ENCODE peak calls at places on chromosome 12, in five cellular contexts. One of them, this sample, is unnamed.

GRCh38 chr12:79871621-79872020 is 63.3 kb downstream of the PPP1R12A start:
- DNase-seq in H1: no peak
- DNase-seq in H9: no peak
- DNase-seq in trophoblast cell: no peak
- DNase-seq in neuronal stem cell: no peak
- DNase-seq in this sample: no peak

GRCh38 chr12:46572644-46573630 is 200.4 kb upstream of the SLC38A2 start:
- DNase-seq in neuronal stem cell: no peak
- DNase-seq in H9: no peak
- DNase-seq in H1: no peak
- DNase-seq in trophoblast cell: no peak
- DNase-seq in this sample: no peak

GRCh38 chr12:55142896-55143870 is 17.0 kb downstream of the OR9K2 start:
- DNase-seq in trophoblast cell: peak
- DNase-seq in neuronal stem cell: peak
- DNase-seq in H9: peak
- DNase-seq in H1: peak
- DNase-seq in this sample: peak

GRCh38 chr12:16347391-16348298 is at the start of gene MGST1:
- DNase-seq in H1: peak
- DNase-seq in neuronal stem cell: peak
- DNase-seq in H9: peak
- DNase-seq in trophoblast cell: no peak
- DNase-seq in this sample: peak

GRCh38 chr12:62720661-62721330 is 214.2 kb downstream of the PPM1H start:
- DNase-seq in neuronal stem cell: no peak
- DNase-seq in trophoblast cell: no peak
- DNase-seq in H9: no peak
- DNase-seq in H1: no peak
- DNase-seq in this sample: peak

GRCh38 chr12:5565933-5566632 is 134.2 kb downstream of the NTF3 start:
- DNase-seq in trophoblast cell: peak
- DNase-seq in H1: peak
- DNase-seq in neuronal stem cell: no peak
- DNase-seq in H9: peak
- DNase-seq in this sample: no peak

GRCh38 chr12:43736921-43737440 is 21.6 kb downstream of the PUS7L start:
- DNase-seq in H1: no peak
- DNase-seq in neuronal stem cell: no peak
- DNase-seq in trophoblast cell: no peak
- DNase-seq in H9: no peak
- DNase-seq in this sample: no peak

GRCh38 chr12:132886529-132887477 is 602 bp downstream of the CHFR start:
- DNase-seq in neuronal stem cell: no peak
- DNase-seq in H9: no peak
- DNase-seq in trophoblast cell: peak
- DNase-seq in H1: no peak
- DNase-seq in this sample: peak

GRCh38 chr12:14460212-14460841 is 94.8 kb downstream of the ATF7IP start:
- DNase-seq in neuronal stem cell: no peak
- DNase-seq in H9: no peak
- DNase-seq in trophoblast cell: no peak
- DNase-seq in H1: no peak
- DNase-seq in this sample: no peak

GRCh38 chr12:51980051-51980808 is 26.5 kb upstream of the TAMALIN start:
- DNase-seq in trophoblast cell: peak
- DNase-seq in H1: peak
- DNase-seq in H9: peak
- DNase-seq in neuronal stem cell: peak
- DNase-seq in this sample: peak

GRCh38 chr12:100267603-100268281 is 765 bp downstream of the SCYL2 start:
- DNase-seq in neuronal stem cell: peak
- DNase-seq in trophoblast cell: peak
- DNase-seq in H9: no peak
- DNase-seq in H1: peak
- DNase-seq in this sample: peak

GRCh38 chr12:3110579-3110978 is 33.4 kb downstream of the TSPAN9 start:
- DNase-seq in H1: no peak
- DNase-seq in neuronal stem cell: no peak
- DNase-seq in H9: no peak
- DNase-seq in trophoblast cell: no peak
- DNase-seq in this sample: no peak

GRCh38 chr12:3172124-3173007 is 95.2 kb downstream of the TSPAN9 start:
- DNase-seq in neuronal stem cell: no peak
- DNase-seq in H9: no peak
- DNase-seq in trophoblast cell: no peak
- DNase-seq in H1: no peak
- DNase-seq in this sample: no peak

GRCh38 chr12:90572778-90573177 is 382.2 kb downstream of the CCER1 start:
- DNase-seq in trophoblast cell: no peak
- DNase-seq in H9: no peak
- DNase-seq in neuronal stem cell: no peak
- DNase-seq in H1: no peak
- DNase-seq in this sample: no peak

GRCh38 chr12:118549506-118550109 is 173.3 kb downstream of the SUDS3 start:
- DNase-seq in H1: no peak
- DNase-seq in H9: no peak
- DNase-seq in neuronal stem cell: no peak
- DNase-seq in trophoblast cell: no peak
- DNase-seq in this sample: no peak

GRCh38 chr12:48771588-48772112 is 17.2 kb downstream of the ADCY6 start:
- DNase-seq in trophoblast cell: no peak
- DNase-seq in neuronal stem cell: no peak
- DNase-seq in H9: no peak
- DNase-seq in H1: no peak
- DNase-seq in this sample: no peak

GRCh38 chr12:42761601-42762350 is 172.2 kb upstream of the PRICKLE1 start:
- DNase-seq in H9: no peak
- DNase-seq in neuronal stem cell: no peak
- DNase-seq in H1: no peak
- DNase-seq in trophoblast cell: no peak
- DNase-seq in this sample: no peak

DNA sequence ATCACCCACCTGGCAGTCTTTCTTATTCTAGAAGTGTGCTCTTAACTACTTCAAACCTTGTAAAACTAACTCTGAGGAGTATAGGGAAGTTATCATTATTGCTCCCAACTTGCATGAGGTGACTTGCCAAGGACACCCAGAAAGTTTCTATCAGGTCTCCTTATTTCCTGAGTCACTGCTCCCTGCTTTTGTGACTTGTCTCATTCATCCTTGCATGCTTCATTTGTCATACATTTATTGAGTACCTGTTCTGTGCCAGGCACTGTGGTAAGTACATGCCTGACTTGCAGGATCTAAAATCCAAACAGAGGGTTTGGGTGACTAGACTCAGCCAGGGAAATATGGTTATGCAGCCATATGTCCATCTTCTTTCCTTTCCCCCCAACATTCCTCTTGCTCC is 25.5 kb downstream of the CFAP251 start:
- DNase-seq in neuronal stem cell: no peak
- DNase-seq in H1: no peak
- DNase-seq in trophoblast cell: no peak
- DNase-seq in H9: no peak
- DNase-seq in this sample: no peak
- H2BK12ac ChIP-seq in neuronal stem cell: no peak
- H2BK12ac ChIP-seq in H1: no peak
- H2BK12ac ChIP-seq in trophoblast cell: no peak
- H2BK12ac ChIP-seq in H9: no peak
- H2BK12ac ChIP-seq in this sample: no peak

DNA sequence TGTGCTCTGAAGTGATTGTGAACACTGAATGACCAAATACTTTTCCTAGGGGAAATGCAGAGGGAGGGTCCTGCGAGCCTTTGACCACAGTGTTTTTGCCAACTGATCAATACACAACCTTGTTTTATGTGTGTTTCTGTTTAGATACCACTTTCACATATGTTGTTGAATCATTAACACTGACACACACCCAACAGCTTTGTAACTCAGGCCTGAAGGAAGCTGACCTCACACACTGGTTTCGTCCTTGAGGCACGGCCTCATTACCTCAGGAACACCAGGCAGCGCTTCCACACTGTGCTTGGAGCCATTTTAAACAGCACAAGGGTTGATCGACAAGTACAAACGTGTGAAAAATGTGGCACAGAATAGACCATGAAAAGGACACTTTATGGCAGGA is 60.0 kb downstream of the PPFIBP1 start:
- DNase-seq in H1: no peak
- DNase-seq in H9: no peak
- DNase-seq in trophoblast cell: no peak
- DNase-seq in neuronal stem cell: no peak
- DNase-seq in this sample: no peak
- H2BK5ac ChIP-seq in H1: no peak
- H2BK5ac ChIP-seq in H9: no peak
- H2BK5ac ChIP-seq in trophoblast cell: no peak
- H2BK5ac ChIP-seq in neuronal stem cell: no peak
- H2BK5ac ChIP-seq in this sample: no peak

DNA sequence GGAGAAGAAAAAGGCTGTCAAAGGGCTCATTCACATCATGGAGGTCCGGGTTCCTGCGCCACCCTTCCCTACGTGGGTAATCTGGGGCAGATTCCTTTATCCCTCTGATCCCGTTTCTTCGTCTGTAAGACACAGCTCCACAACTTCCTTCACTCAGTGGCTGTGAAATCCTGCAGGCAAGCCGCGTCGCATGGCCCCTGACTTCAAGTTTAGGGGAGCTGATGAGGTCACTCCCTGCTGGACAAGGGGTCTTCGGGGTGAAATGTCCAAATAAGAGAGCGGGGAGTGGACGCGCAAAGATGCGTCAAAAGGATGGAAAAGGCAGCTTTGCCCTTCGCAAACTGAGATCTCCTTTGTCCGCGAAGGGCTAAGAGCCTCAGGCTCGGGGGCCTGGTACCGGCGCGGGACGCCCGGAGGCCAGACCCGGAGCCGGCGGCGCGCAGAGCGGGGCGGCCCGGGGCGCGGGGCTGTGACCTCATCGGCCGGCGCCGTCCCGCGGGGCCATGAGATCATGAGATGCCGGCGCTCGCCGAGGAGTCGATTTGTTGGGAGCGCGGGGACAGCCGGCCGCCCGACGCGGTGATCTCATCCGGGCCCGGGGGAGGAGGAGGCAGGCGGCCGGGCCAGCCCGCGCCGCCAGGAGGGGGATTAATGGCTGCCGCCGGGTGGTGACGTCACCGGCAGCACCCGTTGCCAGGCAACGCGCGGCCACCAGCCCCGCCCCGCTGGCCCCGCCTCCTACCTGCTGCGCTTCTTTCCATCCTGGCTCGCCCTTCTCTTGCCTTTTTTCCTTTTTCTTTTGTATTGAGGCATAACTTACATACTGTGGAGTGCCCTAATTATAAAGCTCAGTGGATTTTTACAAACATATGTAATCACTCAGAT is 62.1 kb downstream of the HRK start:
- DNase-seq in H9: peak
- DNase-seq in H1: peak
- DNase-seq in neuronal stem cell: peak
- DNase-seq in trophoblast cell: peak
- DNase-seq in this sample: peak
- H3K14ac ChIP-seq in H9: peak
- H3K14ac ChIP-seq in H1: no peak
- H3K14ac ChIP-seq in neuronal stem cell: peak
- H3K14ac ChIP-seq in trophoblast cell: peak
- H3K14ac ChIP-seq in this sample: peak

DNA sequence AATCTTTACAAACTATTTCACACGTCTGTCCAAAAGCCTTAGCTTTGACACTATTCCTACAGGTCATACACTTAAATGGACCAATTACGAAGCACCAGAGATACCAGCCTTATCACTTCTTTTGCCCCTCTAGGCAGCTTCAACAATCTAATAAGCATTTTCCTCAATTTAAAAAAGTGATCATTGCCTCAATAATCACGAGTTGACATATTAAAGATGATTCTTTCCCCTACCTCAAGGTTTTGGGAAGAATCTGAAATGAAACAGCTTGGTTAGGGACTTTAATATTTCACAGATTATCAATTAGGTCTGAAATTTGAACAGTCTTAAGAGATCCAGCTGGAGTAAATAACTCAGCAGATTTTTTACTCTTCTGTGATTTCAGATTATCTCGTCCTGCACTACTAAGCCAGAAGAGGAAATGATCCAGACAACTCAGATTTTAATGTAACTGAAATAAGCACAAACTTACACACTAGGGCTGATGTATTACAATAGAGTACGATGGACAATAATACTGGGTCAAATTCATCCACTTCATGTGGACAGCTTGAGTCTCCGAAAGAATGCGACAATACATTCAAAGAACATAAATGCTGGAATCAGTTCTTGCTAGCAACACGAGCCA is 15.9 kb downstream of the UBE2N start:
- DNase-seq in neuronal stem cell: no peak
- DNase-seq in H1: no peak
- DNase-seq in H9: no peak
- DNase-seq in trophoblast cell: no peak
- DNase-seq in this sample: no peak
- H2BK12ac ChIP-seq in neuronal stem cell: no peak
- H2BK12ac ChIP-seq in H1: no peak
- H2BK12ac ChIP-seq in H9: no peak
- H2BK12ac ChIP-seq in trophoblast cell: no peak
- H2BK12ac ChIP-seq in this sample: no peak

GRCh38 chr12:114314974-114315720 is 90.8 kb downstream of the TBX5 start:
- DNase-seq in neuronal stem cell: no peak
- DNase-seq in H9: no peak
- DNase-seq in H1: no peak
- DNase-seq in trophoblast cell: no peak
- DNase-seq in this sample: no peak
- H2BK5ac ChIP-seq in neuronal stem cell: no peak
- H2BK5ac ChIP-seq in H9: no peak
- H2BK5ac ChIP-seq in H1: peak
- H2BK5ac ChIP-seq in trophoblast cell: no peak
- H2BK5ac ChIP-seq in this sample: no peak

GRCh38 chr12:124734224-124734788 is 129.4 kb downstream of the SCARB1 start:
- DNase-seq in neuronal stem cell: peak
- DNase-seq in H9: peak
- DNase-seq in H1: peak
- DNase-seq in trophoblast cell: no peak
- DNase-seq in this sample: peak
- H3K14ac ChIP-seq in neuronal stem cell: no peak
- H3K14ac ChIP-seq in H9: no peak
- H3K14ac ChIP-seq in H1: no peak
- H3K14ac ChIP-seq in trophoblast cell: no peak
- H3K14ac ChIP-seq in this sample: no peak